ENCODE peak calls at places on chromosomes 6 and 20, in eight cellular contexts. B, D, G, L, S, F, Y and A are unnamed samples.

GRCh38 chr20:38094373-38094775 is 60.8 kb downstream of the RPRD1B start:
- DNase-seq in B (no peak), D (peak; percentile 81), G (peak; percentile 54), L (no peak), S (peak; percentile 4), F (peak; percentile 34), Y (no peak), A (no peak)

GRCh38 chr6:90369024-90369519 is 72.4 kb upstream of the BACH2 start:
- DNase-seq in B (peak; percentile 100), D (peak; percentile 99), G (peak; percentile 100), L (no peak), S (no peak), F (no peak), Y (peak; percentile 88), A (no peak)

GRCh38 chr6:27679968-27680694 is 207.2 kb upstream of the ZNF184 start:
- DNase-seq in B (no peak), D (no peak), G (no peak), L (peak; percentile 32), S (no peak), F (no peak), Y (peak; percentile 30), A (no peak)

GRCh38 chr6:144617231-144618199 is 332.4 kb downstream of the UTRN start:
- DNase-seq in B (no peak), D (no peak), G (no peak), L (no peak), S (no peak), F (no peak), Y (no peak), A (no peak)

GRCh38 chr6:81865712-81866111 is 113.2 kb upstream of the TENT5A start:
- DNase-seq in B (peak; percentile 77), D (peak; percentile 76), G (peak; percentile 77), L (no peak), S (no peak), F (no peak), Y (no peak), A (no peak)

GRCh38 chr20:36778831-36779655 is 5.5 kb upstream of the DSN1 start:
- DNase-seq in B (no peak), D (no peak), G (no peak), L (no peak), S (no peak), F (no peak), Y (no peak), A (no peak)

GRCh38 chr6:138272543-138273305 is 54.4 kb upstream of the PBOV1 start:
- DNase-seq in B (no peak), D (no peak), G (peak; percentile 12), L (no peak), S (no peak), F (no peak), Y (no peak), A (no peak)

GRCh38 chr20:53028337-53029007 is 56.3 kb downstream of the TSHZ2 start:
- DNase-seq in B (no peak), D (no peak), G (no peak), L (no peak), S (no peak), F (no peak), Y (no peak), A (no peak)

GRCh38 chr20:51458751-51459439 is 83.6 kb downstream of the NFATC2 start:
- DNase-seq in B (no peak), D (no peak), G (no peak), L (no peak), S (no peak), F (no peak), Y (no peak), A (no peak)

GRCh38 chr20:51454250-51454865 is 88.2 kb downstream of the NFATC2 start:
- DNase-seq in B (no peak), D (no peak), G (no peak), L (no peak), S (no peak), F (no peak), Y (no peak), A (no peak)

GRCh38 chr20:51457281-51457932 is 85.1 kb downstream of the NFATC2 start:
- DNase-seq in B (no peak), D (peak; percentile 78), G (peak; percentile 92), L (no peak), S (no peak), F (peak; percentile 51), Y (no peak), A (no peak)

GRCh38 chr20:51460163-51460562 is 82.4 kb downstream of the NFATC2 start:
- DNase-seq in B (no peak), D (no peak), G (no peak), L (no peak), S (no peak), F (no peak), Y (no peak), A (no peak)

DNA sequence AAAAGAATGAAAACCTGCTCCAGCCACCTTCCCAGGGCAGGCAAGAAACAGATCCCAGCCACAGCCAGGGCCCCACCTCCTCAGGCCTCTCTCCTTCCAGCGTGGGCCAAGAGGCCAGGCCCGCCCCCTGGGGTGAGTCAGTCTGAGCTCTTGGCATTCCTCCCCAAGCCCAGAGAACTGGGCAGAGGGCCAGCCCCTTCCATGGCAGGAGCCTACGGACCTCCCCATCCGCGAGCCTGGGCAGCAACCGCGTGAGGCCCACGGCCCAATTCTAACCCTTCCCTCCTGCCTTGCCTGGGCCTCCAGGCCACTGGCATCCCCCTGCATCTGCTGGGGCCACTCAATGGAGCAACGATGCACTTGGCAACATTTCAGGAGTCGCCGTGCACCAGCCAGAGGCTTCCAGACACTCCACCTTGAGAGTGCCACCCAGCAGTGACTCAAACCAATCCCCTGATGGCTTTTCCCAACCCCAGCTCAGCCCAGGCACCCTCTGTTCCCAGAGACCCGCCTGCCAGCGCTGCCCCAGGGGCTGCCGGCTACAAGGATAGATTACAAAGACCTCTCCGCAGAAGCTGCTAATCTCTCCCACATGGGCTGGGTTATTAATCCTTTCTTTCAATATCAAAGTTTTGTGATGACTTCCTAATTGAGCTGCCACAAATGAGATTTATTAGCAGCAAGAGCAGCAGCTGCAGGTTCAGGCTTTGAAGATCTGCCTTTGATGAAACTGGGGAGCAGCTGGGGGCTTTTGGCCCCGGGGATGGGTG is 85.8 kb downstream of the NFATC2 start:
- DNase-seq in B (peak; percentile 94), D (peak; percentile 96), G (peak; percentile 98), L (peak; percentile 28), S (no peak), F (peak; percentile 96), Y (peak; percentile 35), A (no peak)
- TF ChIP-seq CTCF in B (no peak), D (no peak), G (no peak), L (no peak), S (no peak), F (no peak), Y (no peak), A (no peak)

GRCh38 chr6:56708810-56709597 is 66.3 kb upstream of the DST start:
- DNase-seq in B (no peak), D (no peak), G (peak; percentile 90), L (no peak), S (no peak), F (no peak), Y (peak; percentile 81), A (no peak)

GRCh38 chr6:56713285-56713684 is 70.6 kb upstream of the DST start:
- DNase-seq in B (no peak), D (peak; percentile 81), G (peak; percentile 88), L (no peak), S (no peak), F (no peak), Y (no peak), A (no peak)

GRCh38 chr6:56714273-56714672 is 71.6 kb upstream of the DST start:
- DNase-seq in B (no peak), D (no peak), G (no peak), L (no peak), S (no peak), F (no peak), Y (no peak), A (no peak)

GRCh38 chr6:56709650-56710049 is 67.0 kb upstream of the DST start:
- DNase-seq in B (no peak), D (no peak), G (no peak), L (no peak), S (no peak), F (no peak), Y (peak; percentile 50), A (no peak)

DNA sequence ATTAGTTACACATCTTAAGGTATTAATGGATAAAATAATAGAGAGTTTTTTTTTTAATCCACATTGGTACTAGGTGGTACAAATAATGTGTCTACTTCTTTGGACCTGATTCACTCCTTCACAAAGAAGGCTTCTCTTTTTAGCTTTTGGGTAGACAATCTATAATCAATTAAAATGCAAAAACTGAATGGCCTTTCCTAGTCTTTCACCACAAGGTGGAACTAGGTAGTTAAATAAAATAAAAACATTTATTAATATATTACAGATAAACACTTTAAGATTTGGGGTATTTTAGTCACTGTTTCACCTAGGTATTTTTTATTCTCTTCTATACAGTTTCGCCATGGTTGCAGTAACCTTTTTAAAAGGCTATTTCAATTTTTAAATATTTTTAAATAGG is 68.3 kb upstream of the DST start:
- DNase-seq in B (no peak), D (no peak), G (no peak), L (no peak), S (no peak), F (no peak), Y (no peak), A (no peak)
- TF ChIP-seq CTCF in B (no peak), D (no peak), G (peak; percentile 5), L (no peak), S (no peak), F (no peak), Y (no peak), A (peak; percentile 28)

GRCh38 chr6:69868252-69868804 is 2.0 kb downstream of the COL19A1 start:
- DNase-seq in B (no peak), D (no peak), G (no peak), L (no peak), S (no peak), F (no peak), Y (peak; percentile 17), A (no peak)
- TF ChIP-seq CTCF in B (no peak), D (no peak), G (no peak), L (no peak), S (no peak), F (no peak), Y (peak; percentile 42), A (no peak)

GRCh38 chr6:43076928-43077809 is 1.1 kb downstream of the PTK7 start:
- DNase-seq in B (no peak), D (peak; percentile 47), G (peak; percentile 47), L (peak; percentile 63), S (no peak), F (peak; percentile 77), Y (peak; percentile 86), A (peak; percentile 48)

GRCh38 chr6:43077981-43078411 is 1.9 kb downstream of the PTK7 start:
- DNase-seq in B (no peak), D (peak; percentile 75), G (no peak), L (no peak), S (no peak), F (no peak), Y (no peak), A (no peak)

GRCh38 chr6:43078651-43079050 is 2.5 kb downstream of the PTK7 start:
- DNase-seq in B (no peak), D (peak; percentile 86), G (peak; percentile 59), L (no peak), S (no peak), F (no peak), Y (no peak), A (no peak)

GRCh38 chr6:43083041-43083669 is 7.0 kb downstream of the PTK7 start:
- DNase-seq in B (no peak), D (no peak), G (no peak), L (no peak), S (no peak), F (no peak), Y (no peak), A (no peak)

DNA sequence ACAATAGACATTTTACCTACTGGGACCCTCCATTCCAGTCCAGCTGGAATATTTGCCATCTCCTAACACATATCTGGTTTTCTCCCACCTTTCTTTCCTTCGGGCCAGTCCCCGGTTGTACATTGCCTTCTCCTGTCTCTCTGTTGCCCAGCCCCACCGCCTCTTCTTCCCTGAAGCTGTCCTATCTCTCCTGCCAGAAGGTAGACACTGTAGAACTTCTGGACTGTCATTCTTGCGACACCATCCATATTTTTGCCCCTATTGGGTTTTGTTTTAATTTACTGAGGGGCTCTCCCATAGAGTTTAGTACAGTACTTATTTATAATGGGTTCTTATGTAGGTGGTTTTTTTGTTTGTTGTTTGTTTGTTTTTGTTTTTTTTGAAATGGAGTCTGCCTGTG is 4.9 kb downstream of the PTK7 start:
- DNase-seq in B (no peak), D (no peak), G (no peak), L (no peak), S (no peak), F (no peak), Y (no peak), A (no peak)
- TF ChIP-seq CTCF in B (no peak), D (no peak), G (no peak), L (no peak), S (no peak), F (no peak), Y (no peak), A (no peak)